ENCODE peak calls at places on chromosome 9, in four cellular contexts. L, I, Y and P are unnamed samples.

GRCh38 chr9:96510258-96510657 is 60.3 kb downstream of the HABP4 start:
- DNase-seq in Y (no peak), I (no peak), L (no peak), P (no peak)

GRCh38 chr9:122218885-122219855 is 9.6 kb downstream of the LHX6 start:
- DNase-seq in Y (no peak), L (no peak), I (no peak), P (no peak)

GRCh38 chr9:109733690-109734089 is 46.3 kb upstream of the PALM2AKAP2 start:
- DNase-seq in I (no peak), Y (peak), L (no peak), P (peak)

GRCh38 chr9:10371824-10372223 is 241.0 kb downstream of the PTPRD start:
- DNase-seq in Y (peak), L (no peak), I (no peak), P (no peak)

GRCh38 chr9:103674271-103674670 is 419.8 kb upstream of the SMC2 start:
- DNase-seq in Y (no peak), I (no peak), L (no peak), P (no peak)

GRCh38 chr9:113223963-113224362 is 2.6 kb downstream of the SLC31A1 start:
- DNase-seq in Y (no peak), L (no peak), I (no peak), P (no peak)

GRCh38 chr9:127319366-127320121 is 55.0 kb downstream of the GARNL3 start:
- DNase-seq in L (no peak), I (no peak), Y (no peak), P (no peak)

GRCh38 chr9:34899535-34900158 is 58.4 kb upstream of the PHF24 start:
- DNase-seq in L (peak), Y (peak), I (peak), P (peak)

GRCh38 chr9:80157128-80157527 is 585.4 kb downstream of the TLE4 start:
- DNase-seq in I (no peak), L (no peak), Y (no peak), P (no peak)

GRCh38 chr9:79115176-79115575 is 456.6 kb upstream of the TLE4 start:
- DNase-seq in I (no peak), L (no peak), Y (no peak), P (no peak)

GRCh38 chr9:2335260-2335659 is 286.3 kb upstream of the VLDLR start:
- DNase-seq in L (no peak), I (no peak), Y (no peak), P (no peak)

GRCh38 chr9:2338770-2339169 is 282.8 kb upstream of the VLDLR start:
- DNase-seq in L (no peak), I (no peak), Y (no peak), P (peak)

GRCh38 chr9:2337602-2338001 is 284.0 kb upstream of the VLDLR start:
- DNase-seq in Y (no peak), L (peak), I (peak), P (no peak)

GRCh38 chr9:2337131-2337530 is 284.5 kb upstream of the VLDLR start:
- DNase-seq in L (no peak), Y (no peak), I (no peak), P (no peak)

DNA sequence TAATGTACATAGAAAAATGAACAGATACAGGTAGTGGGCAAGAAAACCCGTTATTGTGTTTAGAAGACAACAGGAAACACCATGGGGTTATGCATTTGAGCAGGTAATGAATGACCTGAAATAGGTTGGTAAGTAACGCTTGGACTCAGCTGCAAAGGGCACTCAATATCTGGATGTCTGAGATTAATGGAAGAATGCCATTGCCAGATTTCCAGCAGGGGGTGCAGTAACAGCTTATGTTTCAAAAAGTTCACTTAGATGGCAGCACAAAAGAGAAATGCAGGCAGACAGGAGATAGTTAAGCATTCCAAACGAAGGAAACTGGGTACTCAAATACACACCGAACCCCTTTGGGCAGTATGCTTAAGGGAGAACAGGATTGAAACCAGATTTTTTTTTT is 285.5 kb upstream of the VLDLR start:
- DNase-seq in L (no peak), I (no peak), Y (no peak), P (no peak)
- TF ChIP-seq CTCF in L (no peak), I (no peak), Y (peak), P (peak)

GRCh38 chr9:97853844-97854695 is 1.0 kb downstream of the FOXE1 start:
- DNase-seq in L (no peak), I (no peak), Y (no peak), P (no peak)
- H3K4me3 ChIP-seq in L (no peak), I (no peak), Y (peak), P (peak)

DNA sequence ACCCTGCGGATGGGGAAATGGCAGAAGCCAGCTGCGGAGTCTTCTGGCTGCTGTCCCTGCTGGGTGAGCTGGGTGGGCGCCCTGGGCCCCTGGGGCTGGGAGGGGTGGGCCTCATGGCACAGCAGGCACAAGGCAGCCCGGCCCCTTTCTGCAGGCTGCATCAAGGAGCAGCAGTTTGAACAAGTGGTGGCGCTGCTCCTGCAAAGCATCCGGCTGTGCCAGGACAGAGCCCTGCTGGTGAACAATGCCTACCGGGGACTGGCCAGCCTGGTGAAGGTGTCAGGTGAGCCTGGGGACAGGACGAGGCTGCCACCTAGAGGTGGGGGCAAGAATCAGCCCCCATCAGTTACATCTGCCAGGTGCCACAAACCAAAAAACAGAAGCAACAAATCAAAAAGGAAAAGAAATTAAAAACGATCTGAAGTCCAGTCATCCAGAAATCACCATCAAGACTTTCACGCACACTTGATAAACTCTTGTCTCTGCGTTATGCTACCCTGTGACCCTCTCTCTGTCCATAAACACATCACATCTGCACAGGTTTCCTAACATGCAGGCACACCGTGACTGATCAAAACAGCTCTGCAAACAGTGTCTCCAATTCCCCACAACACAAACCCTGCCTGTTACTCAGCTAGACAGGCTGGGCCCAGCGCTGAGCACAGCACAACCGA is 13.9 kb downstream of the REXO4 start:
- DNase-seq in I (no peak), Y (no peak), L (no peak), P (peak)
- TF ChIP-seq CTCF in I (peak), Y (peak), L (no peak), P (peak)

GRCh38 chr9:92764988-92765936 is 629 bp upstream of the BICD2 start:
- DNase-seq in I (peak), Y (peak), L (peak), P (peak)
- H3K4me3 ChIP-seq in I (peak), Y (peak), L (peak), P (peak)

DNA sequence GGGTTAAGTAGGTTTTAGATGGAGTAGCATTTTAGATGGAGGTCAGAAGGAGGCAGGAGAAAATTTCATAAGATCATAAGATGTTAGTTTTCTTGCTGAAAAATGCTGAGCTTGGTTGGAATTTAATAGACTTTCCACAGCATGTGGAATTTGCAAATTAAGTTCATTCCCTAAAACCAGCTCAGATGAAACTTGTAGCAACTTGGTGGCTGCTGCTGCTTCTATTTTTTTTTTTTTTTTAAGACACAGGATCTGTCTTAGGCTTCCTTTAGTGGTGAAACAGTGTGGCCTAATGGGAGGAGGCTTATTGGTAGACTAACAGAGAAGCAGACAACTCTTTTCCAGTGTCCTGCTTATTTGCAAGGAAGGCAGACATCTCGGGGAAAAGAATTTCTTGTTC is 154.5 kb downstream of the AOPEP start:
- DNase-seq in L (no peak), I (no peak), Y (no peak), P (no peak)
- TF ChIP-seq CTCF in L (no peak), I (no peak), Y (no peak), P (no peak)